ENCODE peak calls at places on chromosomes 2 and 18, in four cellular contexts. One of them, this sample, is unnamed.
A peak's percentile ranks its signal among the peaks of the same experiment; 100 is the strongest.

GRCh38 chr2:12619975-12620374 is 96.8 kb upstream of the TRIB2 start:
- DNase-seq in effector memory CD4-positive, alpha-beta T cell: no peak
- DNase-seq in choroid plexus epithelial cell: peak; percentile 94
- DNase-seq in stimulated activated CD4-positive, alpha-beta T cell treated with anti-CD3 and anti-CD28 coated beads, Interleukin-4, amount 100 ng/mL, for 1 hour: no peak
- DNase-seq in this sample: peak; percentile 59

GRCh38 chr18:69935319-69936190 is 12.1 kb downstream of the CD226 start:
- DNase-seq in effector memory CD4-positive, alpha-beta T cell: peak; percentile 81
- DNase-seq in choroid plexus epithelial cell: no peak
- DNase-seq in stimulated activated CD4-positive, alpha-beta T cell treated with anti-CD3 and anti-CD28 coated beads, Interleukin-4, amount 100 ng/mL, for 1 hour: peak; percentile 75
- DNase-seq in this sample: no peak

GRCh38 chr18:71324356-71324755 is 1035.5 kb downstream of the SOCS6 start:
- DNase-seq in effector memory CD4-positive, alpha-beta T cell: no peak
- DNase-seq in choroid plexus epithelial cell: no peak
- DNase-seq in stimulated activated CD4-positive, alpha-beta T cell treated with anti-CD3 and anti-CD28 coated beads, Interleukin-4, amount 100 ng/mL, for 1 hour: no peak
- DNase-seq in this sample: no peak

GRCh38 chr2:219247678-219248642 is 2.7 kb downstream of the STK16 start:
- DNase-seq in effector memory CD4-positive, alpha-beta T cell: peak; percentile 63
- DNase-seq in choroid plexus epithelial cell: no peak
- DNase-seq in stimulated activated CD4-positive, alpha-beta T cell treated with anti-CD3 and anti-CD28 coated beads, Interleukin-4, amount 100 ng/mL, for 1 hour: peak; percentile 61
- DNase-seq in this sample: no peak

GRCh38 chr2:127486247-127486912 is 39.9 kb downstream of the IWS1 start:
- DNase-seq in effector memory CD4-positive, alpha-beta T cell: no peak
- DNase-seq in choroid plexus epithelial cell: peak; percentile 57
- DNase-seq in stimulated activated CD4-positive, alpha-beta T cell treated with anti-CD3 and anti-CD28 coated beads, Interleukin-4, amount 100 ng/mL, for 1 hour: no peak
- DNase-seq in this sample: no peak

GRCh38 chr18:45617284-45617683 is 2.0 kb downstream of the SLC14A2 start:
- DNase-seq in effector memory CD4-positive, alpha-beta T cell: no peak
- DNase-seq in choroid plexus epithelial cell: peak; percentile 80
- DNase-seq in stimulated activated CD4-positive, alpha-beta T cell treated with anti-CD3 and anti-CD28 coated beads, Interleukin-4, amount 100 ng/mL, for 1 hour: no peak
- DNase-seq in this sample: peak; percentile 20

GRCh38 chr2:195151711-195152110 is 505.3 kb upstream of the SLC39A10 start:
- DNase-seq in effector memory CD4-positive, alpha-beta T cell: no peak
- DNase-seq in choroid plexus epithelial cell: no peak
- DNase-seq in stimulated activated CD4-positive, alpha-beta T cell treated with anti-CD3 and anti-CD28 coated beads, Interleukin-4, amount 100 ng/mL, for 1 hour: no peak
- DNase-seq in this sample: no peak

GRCh38 chr2:71700880-71701397 is 247.6 kb downstream of the DYSF start:
- DNase-seq in effector memory CD4-positive, alpha-beta T cell: no peak
- DNase-seq in choroid plexus epithelial cell: no peak
- DNase-seq in stimulated activated CD4-positive, alpha-beta T cell treated with anti-CD3 and anti-CD28 coated beads, Interleukin-4, amount 100 ng/mL, for 1 hour: no peak
- DNase-seq in this sample: no peak

GRCh38 chr18:52409732-52410131 is 69.7 kb downstream of the DCC start:
- DNase-seq in effector memory CD4-positive, alpha-beta T cell: no peak
- DNase-seq in choroid plexus epithelial cell: no peak
- DNase-seq in stimulated activated CD4-positive, alpha-beta T cell treated with anti-CD3 and anti-CD28 coated beads, Interleukin-4, amount 100 ng/mL, for 1 hour: no peak
- DNase-seq in this sample: no peak

GRCh38 chr18:13914170-13914569 is 1.2 kb downstream of the MC2R start:
- DNase-seq in effector memory CD4-positive, alpha-beta T cell: no peak
- DNase-seq in choroid plexus epithelial cell: no peak
- DNase-seq in stimulated activated CD4-positive, alpha-beta T cell treated with anti-CD3 and anti-CD28 coated beads, Interleukin-4, amount 100 ng/mL, for 1 hour: no peak
- DNase-seq in this sample: no peak

GRCh38 chr2:147091448-147091847 is 753.4 kb upstream of the ACVR2A start:
- DNase-seq in effector memory CD4-positive, alpha-beta T cell: no peak
- DNase-seq in choroid plexus epithelial cell: no peak
- DNase-seq in stimulated activated CD4-positive, alpha-beta T cell treated with anti-CD3 and anti-CD28 coated beads, Interleukin-4, amount 100 ng/mL, for 1 hour: no peak
- DNase-seq in this sample: no peak

GRCh38 chr2:234075521-234075915 is 25.0 kb downstream of the SPP2 start:
- DNase-seq in effector memory CD4-positive, alpha-beta T cell: no peak
- DNase-seq in choroid plexus epithelial cell: no peak
- DNase-seq in stimulated activated CD4-positive, alpha-beta T cell treated with anti-CD3 and anti-CD28 coated beads, Interleukin-4, amount 100 ng/mL, for 1 hour: no peak
- DNase-seq in this sample: no peak

GRCh38 chr2:137252934-137253333 is 487.6 kb downstream of the THSD7B start:
- DNase-seq in effector memory CD4-positive, alpha-beta T cell: no peak
- DNase-seq in choroid plexus epithelial cell: peak; percentile 7
- DNase-seq in stimulated activated CD4-positive, alpha-beta T cell treated with anti-CD3 and anti-CD28 coated beads, Interleukin-4, amount 100 ng/mL, for 1 hour: no peak
- DNase-seq in this sample: no peak

GRCh38 chr2:74099835-74100234 is 47.9 kb downstream of the BOLA3 start:
- DNase-seq in effector memory CD4-positive, alpha-beta T cell: no peak
- DNase-seq in choroid plexus epithelial cell: no peak
- DNase-seq in stimulated activated CD4-positive, alpha-beta T cell treated with anti-CD3 and anti-CD28 coated beads, Interleukin-4, amount 100 ng/mL, for 1 hour: no peak
- DNase-seq in this sample: no peak

GRCh38 chr18:27860701-27861107 is 316.2 kb downstream of the CDH2 start:
- DNase-seq in effector memory CD4-positive, alpha-beta T cell: no peak
- DNase-seq in choroid plexus epithelial cell: peak; percentile 53
- DNase-seq in stimulated activated CD4-positive, alpha-beta T cell treated with anti-CD3 and anti-CD28 coated beads, Interleukin-4, amount 100 ng/mL, for 1 hour: no peak
- DNase-seq in this sample: no peak

GRCh38 chr18:56748698-56749268 is 97.6 kb downstream of the WDR7 start:
- DNase-seq in effector memory CD4-positive, alpha-beta T cell: no peak
- DNase-seq in choroid plexus epithelial cell: peak; percentile 72
- DNase-seq in stimulated activated CD4-positive, alpha-beta T cell treated with anti-CD3 and anti-CD28 coated beads, Interleukin-4, amount 100 ng/mL, for 1 hour: no peak
- DNase-seq in this sample: peak; percentile 15

GRCh38 chr2:60483400-60483799 is 70.1 kb downstream of the BCL11A start:
- DNase-seq in effector memory CD4-positive, alpha-beta T cell: no peak
- DNase-seq in choroid plexus epithelial cell: peak; percentile 74
- DNase-seq in stimulated activated CD4-positive, alpha-beta T cell treated with anti-CD3 and anti-CD28 coated beads, Interleukin-4, amount 100 ng/mL, for 1 hour: no peak
- DNase-seq in this sample: peak; percentile 39

GRCh38 chr18:49681387-49681786 is 119.5 kb downstream of the LIPG start:
- DNase-seq in effector memory CD4-positive, alpha-beta T cell: no peak
- DNase-seq in choroid plexus epithelial cell: no peak
- DNase-seq in stimulated activated CD4-positive, alpha-beta T cell treated with anti-CD3 and anti-CD28 coated beads, Interleukin-4, amount 100 ng/mL, for 1 hour: no peak
- DNase-seq in this sample: no peak

GRCh38 chr2:1837458-1837857 is 93.1 kb upstream of the PXDN start:
- DNase-seq in effector memory CD4-positive, alpha-beta T cell: no peak
- DNase-seq in choroid plexus epithelial cell: no peak
- DNase-seq in stimulated activated CD4-positive, alpha-beta T cell treated with anti-CD3 and anti-CD28 coated beads, Interleukin-4, amount 100 ng/mL, for 1 hour: no peak
- DNase-seq in this sample: no peak

GRCh38 chr2:240140920-240141319 is 462 bp upstream of the OTOS start:
- DNase-seq in effector memory CD4-positive, alpha-beta T cell: no peak
- DNase-seq in choroid plexus epithelial cell: no peak
- DNase-seq in stimulated activated CD4-positive, alpha-beta T cell treated with anti-CD3 and anti-CD28 coated beads, Interleukin-4, amount 100 ng/mL, for 1 hour: no peak
- DNase-seq in this sample: no peak

GRCh38 chr2:173752152-173752551 is 213.0 kb downstream of the SP3 start:
- DNase-seq in effector memory CD4-positive, alpha-beta T cell: no peak
- DNase-seq in choroid plexus epithelial cell: peak; percentile 38
- DNase-seq in stimulated activated CD4-positive, alpha-beta T cell treated with anti-CD3 and anti-CD28 coated beads, Interleukin-4, amount 100 ng/mL, for 1 hour: no peak
- DNase-seq in this sample: no peak

GRCh38 chr2:152462591-152463178 is 127.7 kb downstream of the FMNL2 start:
- DNase-seq in effector memory CD4-positive, alpha-beta T cell: no peak
- DNase-seq in choroid plexus epithelial cell: no peak
- DNase-seq in stimulated activated CD4-positive, alpha-beta T cell treated with anti-CD3 and anti-CD28 coated beads, Interleukin-4, amount 100 ng/mL, for 1 hour: no peak
- DNase-seq in this sample: no peak

GRCh38 chr2:221337957-221338685 is 234.0 kb downstream of the EPHA4 start:
- DNase-seq in effector memory CD4-positive, alpha-beta T cell: no peak
- DNase-seq in choroid plexus epithelial cell: no peak
- DNase-seq in stimulated activated CD4-positive, alpha-beta T cell treated with anti-CD3 and anti-CD28 coated beads, Interleukin-4, amount 100 ng/mL, for 1 hour: no peak
- DNase-seq in this sample: no peak

GRCh38 chr18:13101659-13101992 is 110.5 kb downstream of the CEP192 start:
- DNase-seq in effector memory CD4-positive, alpha-beta T cell: no peak
- DNase-seq in choroid plexus epithelial cell: no peak
- DNase-seq in stimulated activated CD4-positive, alpha-beta T cell treated with anti-CD3 and anti-CD28 coated beads, Interleukin-4, amount 100 ng/mL, for 1 hour: no peak
- DNase-seq in this sample: no peak

GRCh38 chr2:171513719-171514160 is 8.5 kb upstream of the CYBRD1 start:
- DNase-seq in effector memory CD4-positive, alpha-beta T cell: no peak
- DNase-seq in choroid plexus epithelial cell: no peak
- DNase-seq in stimulated activated CD4-positive, alpha-beta T cell treated with anti-CD3 and anti-CD28 coated beads, Interleukin-4, amount 100 ng/mL, for 1 hour: no peak
- DNase-seq in this sample: no peak